ENCODE peak calls at places on chromosomes 11 and 22, in eight cellular contexts. X is substantia nigra; F is EL; P is activated naive CD4-positive, alpha-beta T cell treated with Interleukin-2 at 50 U/mL for 16 hours; L is foreskin keratinocyte; W is fibroblast of lung; H is fibroblast of the conjunctiva; G is activated CD4-positive, alpha-beta memory T cell treated with anti-CD3 and anti-CD28 coated beads, Interleukin-2, amount 10 ng/mL, durations not matched to agents 7 days and 5 days. V is an unnamed sample.

GRCh38 chr22:38923463-38924196 is 33.8 kb upstream of the APOBEC3A start:
- DNase-seq in X (peak; percentile 22), F (peak; percentile 91), P (no peak), L (peak; percentile 57), W (peak; percentile 91), H (peak; percentile 80), G (no peak), V (peak; percentile 85)

GRCh38 chr22:48950151-48950915 is 877.3 kb downstream of the BRD1 start:
- DNase-seq in X (no peak), F (no peak), P (no peak), L (no peak), W (no peak), H (no peak), G (peak; percentile 9), V (no peak)

GRCh38 chr11:113378013-113378412 is 9.6 kb upstream of the ANKK1 start:
- DNase-seq in X (no peak), F (no peak), P (no peak), L (no peak), W (no peak), H (no peak), G (no peak), V (no peak)

GRCh38 chr11:8831861-8832260 is 79.1 kb upstream of the AKIP1 start:
- DNase-seq in X (no peak), F (no peak), P (no peak), L (peak; percentile 25), W (no peak), H (no peak), G (no peak), V (no peak)

GRCh38 chr11:68012044-68012842 is 2.1 kb downstream of the ALDH3B1 start:
- DNase-seq in X (no peak), F (no peak), P (no peak), L (no peak), W (no peak), H (no peak), G (no peak), V (no peak)

GRCh38 chr11:12792590-12792989 is 118.4 kb downstream of the TEAD1 start:
- DNase-seq in X (no peak), F (peak; percentile 67), P (no peak), L (no peak), W (peak; percentile 73), H (peak; percentile 60), G (no peak), V (peak; percentile 51)

GRCh38 chr22:37636186-37636948 is 3.1 kb upstream of the SH3BP1 start:
- DNase-seq in X (no peak), F (peak; percentile 78), P (no peak), L (no peak), W (peak; percentile 93), H (peak; percentile 22), G (peak; percentile 63), V (peak; percentile 75)

GRCh38 chr11:86228967-86229330 is 15.6 kb upstream of the EED start:
- DNase-seq in X (no peak), F (no peak), P (peak; percentile 61), L (no peak), W (no peak), H (no peak), G (no peak), V (no peak)

GRCh38 chr11:62905927-62906531 is 15.1 kb downstream of the CHRM1 start:
- DNase-seq in X (peak; percentile 61), F (peak; percentile 85), P (peak; percentile 80), L (peak; percentile 61), W (peak; percentile 77), H (peak; percentile 67), G (peak; percentile 82), V (peak; percentile 79)

GRCh38 chr22:45612451-45612901 is 59.2 kb upstream of the ATXN10 start:
- DNase-seq in X (no peak), F (peak; percentile 88), P (peak; percentile 49), L (peak; percentile 95), W (peak; percentile 87), H (peak; percentile 75), G (peak; percentile 71), V (peak; percentile 80)

GRCh38 chr11:12512826-12513395 is 135.5 kb downstream of the PARVA start:
- DNase-seq in X (no peak), F (no peak), P (no peak), L (no peak), W (no peak), H (no peak), G (no peak), V (no peak)

GRCh38 chr11:88480217-88480616 is 142.7 kb upstream of the CTSC start:
- DNase-seq in X (no peak), F (peak; percentile 99), P (no peak), L (peak; percentile 87), W (peak; percentile 75), H (peak; percentile 59), G (no peak), V (peak; percentile 86)

GRCh38 chr11:132037961-132038360 is 667.5 kb downstream of the NTM start:
- DNase-seq in X (no peak), F (no peak), P (no peak), L (no peak), W (no peak), H (no peak), G (no peak), V (no peak)

GRCh38 chr11:3166268-3167142 is 1.4 kb upstream of the OSBPL5 start:
- DNase-seq in X (no peak), F (no peak), P (no peak), L (no peak), W (no peak), H (no peak), G (no peak), V (no peak)

GRCh38 chr22:36042240-36042639 is 13.6 kb upstream of the RBFOX2 start:
- DNase-seq in X (no peak), F (no peak), P (no peak), L (no peak), W (no peak), H (no peak), G (no peak), V (no peak)

V was measured in IMR-90.